ENCODE peak calls at places on chromosome 13, in five cellular contexts. V is T-helper 17 cell; X is activated CD8-positive, alpha-beta memory T cell treated with anti-CD3 and anti-CD28 coated beads for 48 hours; M is astrocyte of the spinal cord; A is progenitor cell of endocrine pancreas. U is an unnamed sample.

GRCh38 chr13:101297794-101298193 is 118.5 kb downstream of the NALCN start:
- DNase-seq in V (no peak), X (no peak), M (no peak), A (no peak), U (no peak)

GRCh38 chr13:99258946-99259345 is 767 bp upstream of the GPR18 start:
- DNase-seq in V (no peak), X (no peak), M (no peak), A (no peak), U (no peak)

GRCh38 chr13:98896868-98897144 is 81.1 kb downstream of the DOCK9 start:
- DNase-seq in V (no peak), X (no peak), M (no peak), A (no peak), U (no peak)

GRCh38 chr13:97030705-97031452 is 36.6 kb upstream of the OXGR1 start:
- DNase-seq in V (no peak), X (no peak), M (peak), A (no peak), U (no peak)

GRCh38 chr13:58598241-58598640 is 966.7 kb downstream of the PCDH17 start:
- DNase-seq in V (no peak), X (no peak), M (no peak), A (no peak), U (no peak)

GRCh38 chr13:108987488-108987887 is 358.1 kb downstream of the MYO16 start:
- DNase-seq in V (no peak), X (no peak), M (no peak), A (no peak), U (no peak)

GRCh38 chr13:73355134-73355533 is 296.3 kb downstream of the KLF5 start:
- DNase-seq in V (no peak), X (no peak), M (no peak), A (no peak), U (no peak)

GRCh38 chr13:37715606-37716015 is 117.0 kb upstream of the POSTN start:
- DNase-seq in V (no peak), X (no peak), M (peak), A (no peak), U (no peak)

GRCh38 chr13:64180756-64181155 is 2765.1 kb upstream of the PCDH20 start:
- DNase-seq in V (no peak), X (no peak), M (no peak), A (no peak), U (no peak)

GRCh38 chr13:110469597-110469996 is 91.9 kb downstream of the RAB20 start:
- DNase-seq in V (no peak), X (no peak), M (no peak), A (no peak), U (no peak)

GRCh38 chr13:27261376-27261775 is 9.3 kb upstream of the RASL11A start:
- DNase-seq in V (no peak), X (no peak), M (no peak), A (no peak), U (no peak)

GRCh38 chr13:99655351-99656091 is 154.2 kb downstream of the TM9SF2 start:
- DNase-seq in V (no peak), X (no peak), M (peak), A (no peak), U (no peak)

GRCh38 chr13:110436786-110437370 is 124.6 kb downstream of the RAB20 start:
- DNase-seq in V (no peak), X (no peak), M (no peak), A (no peak), U (no peak)

GRCh38 chr13:84588023-84588422 is 705.7 kb upstream of the SLITRK1 start:
- DNase-seq in V (no peak), X (no peak), M (no peak), A (no peak), U (no peak)

GRCh38 chr13:58843567-58843966 is 1212.0 kb downstream of the PCDH17 start:
- DNase-seq in V (no peak), X (no peak), M (no peak), A (no peak), U (no peak)

GRCh38 chr13:113110048-113110851 is 4.7 kb downstream of the F7 start:
- DNase-seq in V (peak), X (no peak), M (no peak), A (no peak), U (peak)

GRCh38 chr13:107851670-107852460 is 363.5 kb downstream of the LIG4 start:
- DNase-seq in V (no peak), X (no peak), M (no peak), A (no peak), U (no peak)

GRCh38 chr13:77358001-77358400 is 31.1 kb upstream of the MYCBP2 start:
- DNase-seq in V (no peak), X (no peak), M (no peak), A (no peak), U (no peak)

GRCh38 chr13:43346427-43346826 is 323.0 kb downstream of the DNAJC15 start:
- DNase-seq in V (no peak), X (no peak), M (no peak), A (no peak), U (no peak)

GRCh38 chr13:48251616-48252081 is 18.6 kb downstream of the ITM2B start:
- DNase-seq in V (no peak), X (no peak), M (no peak), A (no peak), U (no peak)

U was measured in suprapubic skin.